ENCODE peak calls at places on chromosomes 13 and 19, in nine cellular contexts. One of them, this sample, is unnamed.
A peak's percentile ranks its signal among the peaks of the same experiment; 100 is the strongest.

GRCh38 chr19:42053037-42053935 is 16.7 kb downstream of the GRIK5 start:
- DNase-seq in lower leg skin: no peak
- DNase-seq in AG10803: no peak
- DNase-seq in fibroblast of pulmonary artery: no peak
- DNase-seq in Peyer's patch: no peak
- DNase-seq in psoas muscle: peak; percentile 38
- DNase-seq in heart left ventricle: no peak
- DNase-seq in RWPE1: peak; percentile 33
- DNase-seq in progenitor cell of endocrine pancreas: no peak
- DNase-seq in this sample: no peak

GRCh38 chr19:45952691-45953505 is 20.8 kb downstream of the NOVA2 start:
- DNase-seq in AG10803: peak; percentile 43
- DNase-seq in lower leg skin: no peak
- DNase-seq in fibroblast of pulmonary artery: peak; percentile 72
- DNase-seq in heart left ventricle: peak; percentile 42
- DNase-seq in psoas muscle: peak; percentile 65
- DNase-seq in progenitor cell of endocrine pancreas: peak; percentile 70
- DNase-seq in RWPE1: peak; percentile 71
- DNase-seq in Peyer's patch: no peak
- DNase-seq in this sample: peak; percentile 74

GRCh38 chr19:15369594-15369891 is 10.0 kb downstream of the AKAP8 start:
- DNase-seq in psoas muscle: peak; percentile 39
- DNase-seq in Peyer's patch: no peak
- DNase-seq in RWPE1: no peak
- DNase-seq in fibroblast of pulmonary artery: no peak
- DNase-seq in lower leg skin: no peak
- DNase-seq in progenitor cell of endocrine pancreas: no peak
- DNase-seq in heart left ventricle: no peak
- DNase-seq in AG10803: no peak
- DNase-seq in this sample: no peak

GRCh38 chr19:39409886-39410619 is 2.4 kb upstream of the PLEKHG2 start:
- DNase-seq in heart left ventricle: peak; percentile 86
- DNase-seq in RWPE1: no peak
- DNase-seq in psoas muscle: peak; percentile 95
- DNase-seq in fibroblast of pulmonary artery: peak; percentile 83
- DNase-seq in Peyer's patch: peak; percentile 86
- DNase-seq in AG10803: peak; percentile 67
- DNase-seq in lower leg skin: peak; percentile 95
- DNase-seq in progenitor cell of endocrine pancreas: no peak
- DNase-seq in this sample: peak; percentile 87

GRCh38 chr13:92265408-92265807 is 867.0 kb downstream of the GPC5 start:
- DNase-seq in lower leg skin: no peak
- DNase-seq in AG10803: no peak
- DNase-seq in psoas muscle: no peak
- DNase-seq in Peyer's patch: no peak
- DNase-seq in heart left ventricle: no peak
- DNase-seq in fibroblast of pulmonary artery: peak; percentile 70
- DNase-seq in progenitor cell of endocrine pancreas: no peak
- DNase-seq in RWPE1: no peak
- DNase-seq in this sample: no peak

GRCh38 chr19:38698225-38699026 is 45.8 kb downstream of the CAPN12 start:
- DNase-seq in lower leg skin: no peak
- DNase-seq in RWPE1: no peak
- DNase-seq in fibroblast of pulmonary artery: no peak
- DNase-seq in Peyer's patch: no peak
- DNase-seq in progenitor cell of endocrine pancreas: no peak
- DNase-seq in psoas muscle: no peak
- DNase-seq in AG10803: no peak
- DNase-seq in heart left ventricle: no peak
- DNase-seq in this sample: no peak

GRCh38 chr19:29831041-29831548 is 19.3 kb downstream of the CCNE1 start:
- DNase-seq in heart left ventricle: no peak
- DNase-seq in RWPE1: no peak
- DNase-seq in psoas muscle: peak; percentile 39
- DNase-seq in fibroblast of pulmonary artery: no peak
- DNase-seq in progenitor cell of endocrine pancreas: no peak
- DNase-seq in Peyer's patch: no peak
- DNase-seq in lower leg skin: no peak
- DNase-seq in AG10803: no peak
- DNase-seq in this sample: peak; percentile 71

GRCh38 chr19:48887861-48888612 is 10.5 kb downstream of the TULP2 start:
- DNase-seq in lower leg skin: no peak
- DNase-seq in Peyer's patch: no peak
- DNase-seq in AG10803: no peak
- DNase-seq in progenitor cell of endocrine pancreas: no peak
- DNase-seq in fibroblast of pulmonary artery: no peak
- DNase-seq in psoas muscle: no peak
- DNase-seq in RWPE1: no peak
- DNase-seq in heart left ventricle: no peak
- DNase-seq in this sample: no peak

GRCh38 chr19:6424190-6424938 is at the start of gene KHSRP:
- DNase-seq in lower leg skin: no peak
- DNase-seq in RWPE1: peak; percentile 37
- DNase-seq in fibroblast of pulmonary artery: no peak
- DNase-seq in heart left ventricle: no peak
- DNase-seq in AG10803: no peak
- DNase-seq in Peyer's patch: no peak
- DNase-seq in psoas muscle: peak; percentile 65
- DNase-seq in progenitor cell of endocrine pancreas: no peak
- DNase-seq in this sample: peak; percentile 46

GRCh38 chr19:41882568-41883462 is at the start of gene ARHGEF1:
- DNase-seq in heart left ventricle: peak; percentile 80
- DNase-seq in AG10803: peak; percentile 27
- DNase-seq in Peyer's patch: peak; percentile 71
- DNase-seq in progenitor cell of endocrine pancreas: no peak
- DNase-seq in lower leg skin: peak; percentile 93
- DNase-seq in psoas muscle: peak; percentile 79
- DNase-seq in fibroblast of pulmonary artery: no peak
- DNase-seq in RWPE1: peak; percentile 65
- DNase-seq in this sample: peak; percentile 77

GRCh38 chr19:15225797-15226196 is 6.5 kb downstream of the EPHX3 start:
- DNase-seq in RWPE1: no peak
- DNase-seq in lower leg skin: no peak
- DNase-seq in psoas muscle: no peak
- DNase-seq in AG10803: no peak
- DNase-seq in heart left ventricle: peak; percentile 56
- DNase-seq in fibroblast of pulmonary artery: no peak
- DNase-seq in progenitor cell of endocrine pancreas: no peak
- DNase-seq in Peyer's patch: no peak
- DNase-seq in this sample: no peak

GRCh38 chr19:41888926-41889325 is 5.9 kb downstream of the ARHGEF1 start:
- DNase-seq in AG10803: no peak
- DNase-seq in RWPE1: no peak
- DNase-seq in Peyer's patch: no peak
- DNase-seq in progenitor cell of endocrine pancreas: no peak
- DNase-seq in lower leg skin: no peak
- DNase-seq in fibroblast of pulmonary artery: no peak
- DNase-seq in heart left ventricle: no peak
- DNase-seq in psoas muscle: no peak
- DNase-seq in this sample: no peak

GRCh38 chr19:43901395-43902390 is 33.4 kb downstream of the ZNF45 start:
- DNase-seq in lower leg skin: peak; percentile 92
- DNase-seq in heart left ventricle: peak; percentile 88
- DNase-seq in AG10803: peak; percentile 86
- DNase-seq in fibroblast of pulmonary artery: peak; percentile 93
- DNase-seq in RWPE1: peak; percentile 61
- DNase-seq in Peyer's patch: peak; percentile 74
- DNase-seq in psoas muscle: peak; percentile 83
- DNase-seq in progenitor cell of endocrine pancreas: peak; percentile 65
- DNase-seq in this sample: peak; percentile 87

GRCh38 chr19:21604941-21605548 is 99.6 kb downstream of the ZNF429 start:
- DNase-seq in Peyer's patch: no peak
- DNase-seq in psoas muscle: peak; percentile 56
- DNase-seq in lower leg skin: no peak
- DNase-seq in RWPE1: peak; percentile 30
- DNase-seq in fibroblast of pulmonary artery: no peak
- DNase-seq in AG10803: no peak
- DNase-seq in progenitor cell of endocrine pancreas: no peak
- DNase-seq in heart left ventricle: peak; percentile 42
- DNase-seq in this sample: no peak

GRCh38 chr19:2983351-2984195 is 6.2 kb downstream of the TLE6 start:
- DNase-seq in AG10803: peak; percentile 96
- DNase-seq in Peyer's patch: no peak
- DNase-seq in heart left ventricle: peak; percentile 67
- DNase-seq in RWPE1: peak; percentile 71
- DNase-seq in psoas muscle: peak; percentile 84
- DNase-seq in fibroblast of pulmonary artery: peak; percentile 77
- DNase-seq in lower leg skin: peak; percentile 94
- DNase-seq in progenitor cell of endocrine pancreas: peak; percentile 40
- DNase-seq in this sample: no peak

GRCh38 chr19:35736913-35737886 is 5.1 kb downstream of the IGFLR1 start:
- DNase-seq in lower leg skin: no peak
- DNase-seq in psoas muscle: no peak
- DNase-seq in fibroblast of pulmonary artery: no peak
- DNase-seq in Peyer's patch: no peak
- DNase-seq in progenitor cell of endocrine pancreas: no peak
- DNase-seq in RWPE1: no peak
- DNase-seq in heart left ventricle: no peak
- DNase-seq in AG10803: no peak
- DNase-seq in this sample: no peak
- TF ChIP-seq CTCF in lower leg skin: no peak
- TF ChIP-seq CTCF in psoas muscle: no peak
- TF ChIP-seq CTCF in fibroblast of pulmonary artery: no peak
- TF ChIP-seq CTCF in Peyer's patch: peak; percentile 32
- TF ChIP-seq CTCF in progenitor cell of endocrine pancreas: peak; percentile 21
- TF ChIP-seq CTCF in RWPE1: peak; percentile 13
- TF ChIP-seq CTCF in heart left ventricle: no peak
- TF ChIP-seq CTCF in AG10803: no peak
- TF ChIP-seq CTCF in this sample: peak; percentile 22

GRCh38 chr19:736125-736524 is 14.8 kb upstream of the MISP start:
- DNase-seq in lower leg skin: no peak
- DNase-seq in RWPE1: no peak
- DNase-seq in fibroblast of pulmonary artery: no peak
- DNase-seq in heart left ventricle: no peak
- DNase-seq in progenitor cell of endocrine pancreas: no peak
- DNase-seq in psoas muscle: no peak
- DNase-seq in AG10803: no peak
- DNase-seq in Peyer's patch: no peak
- DNase-seq in this sample: no peak

GRCh38 chr19:738509-739128 is 12.3 kb upstream of the MISP start:
- DNase-seq in AG10803: no peak
- DNase-seq in heart left ventricle: no peak
- DNase-seq in RWPE1: no peak
- DNase-seq in Peyer's patch: peak; percentile 92
- DNase-seq in fibroblast of pulmonary artery: no peak
- DNase-seq in progenitor cell of endocrine pancreas: no peak
- DNase-seq in lower leg skin: no peak
- DNase-seq in psoas muscle: no peak
- DNase-seq in this sample: no peak

GRCh38 chr19:739998-740715 is 10.8 kb upstream of the MISP start:
- DNase-seq in progenitor cell of endocrine pancreas: no peak
- DNase-seq in Peyer's patch: peak; percentile 83
- DNase-seq in AG10803: no peak
- DNase-seq in RWPE1: no peak
- DNase-seq in heart left ventricle: no peak
- DNase-seq in fibroblast of pulmonary artery: no peak
- DNase-seq in psoas muscle: peak; percentile 44
- DNase-seq in lower leg skin: no peak
- DNase-seq in this sample: no peak

GRCh38 chr19:734716-735115 is 16.2 kb upstream of the MISP start:
- DNase-seq in lower leg skin: no peak
- DNase-seq in progenitor cell of endocrine pancreas: no peak
- DNase-seq in heart left ventricle: no peak
- DNase-seq in psoas muscle: no peak
- DNase-seq in AG10803: no peak
- DNase-seq in RWPE1: no peak
- DNase-seq in fibroblast of pulmonary artery: no peak
- DNase-seq in Peyer's patch: no peak
- DNase-seq in this sample: no peak

GRCh38 chr19:737591-738093 is 13.3 kb upstream of the MISP start:
- DNase-seq in AG10803: peak; percentile 9
- DNase-seq in Peyer's patch: peak; percentile 79
- DNase-seq in heart left ventricle: no peak
- DNase-seq in fibroblast of pulmonary artery: peak; percentile 46
- DNase-seq in RWPE1: no peak
- DNase-seq in lower leg skin: no peak
- DNase-seq in progenitor cell of endocrine pancreas: peak; percentile 49
- DNase-seq in psoas muscle: no peak
- DNase-seq in this sample: peak; percentile 42
- TF ChIP-seq CTCF in AG10803: peak; percentile 61
- TF ChIP-seq CTCF in Peyer's patch: peak; percentile 72
- TF ChIP-seq CTCF in heart left ventricle: peak; percentile 53
- TF ChIP-seq CTCF in fibroblast of pulmonary artery: peak; percentile 58
- TF ChIP-seq CTCF in RWPE1: peak; percentile 66
- TF ChIP-seq CTCF in lower leg skin: no peak
- TF ChIP-seq CTCF in progenitor cell of endocrine pancreas: peak; percentile 54
- TF ChIP-seq CTCF in psoas muscle: peak; percentile 43
- TF ChIP-seq CTCF in this sample: peak; percentile 71

GRCh38 chr19:11458236-11458900 is 22.5 kb downstream of the ELAVL3 start:
- DNase-seq in progenitor cell of endocrine pancreas: no peak
- DNase-seq in Peyer's patch: no peak
- DNase-seq in fibroblast of pulmonary artery: no peak
- DNase-seq in AG10803: no peak
- DNase-seq in lower leg skin: no peak
- DNase-seq in RWPE1: no peak
- DNase-seq in heart left ventricle: no peak
- DNase-seq in psoas muscle: no peak
- DNase-seq in this sample: no peak

GRCh38 chr19:11457115-11457514 is 21.7 kb downstream of the PRKCSH start:
- DNase-seq in psoas muscle: no peak
- DNase-seq in fibroblast of pulmonary artery: no peak
- DNase-seq in Peyer's patch: no peak
- DNase-seq in heart left ventricle: no peak
- DNase-seq in AG10803: no peak
- DNase-seq in RWPE1: no peak
- DNase-seq in lower leg skin: no peak
- DNase-seq in progenitor cell of endocrine pancreas: no peak
- DNase-seq in this sample: no peak

GRCh38 chr19:11457831-11458230 is 22.4 kb downstream of the PRKCSH start:
- DNase-seq in psoas muscle: no peak
- DNase-seq in AG10803: no peak
- DNase-seq in lower leg skin: no peak
- DNase-seq in Peyer's patch: no peak
- DNase-seq in fibroblast of pulmonary artery: no peak
- DNase-seq in RWPE1: no peak
- DNase-seq in heart left ventricle: no peak
- DNase-seq in progenitor cell of endocrine pancreas: no peak
- DNase-seq in this sample: no peak

GRCh38 chr19:11461453-11461852 is 19.4 kb downstream of the ELAVL3 start:
- DNase-seq in fibroblast of pulmonary artery: no peak
- DNase-seq in progenitor cell of endocrine pancreas: no peak
- DNase-seq in RWPE1: no peak
- DNase-seq in lower leg skin: no peak
- DNase-seq in heart left ventricle: no peak
- DNase-seq in AG10803: no peak
- DNase-seq in psoas muscle: no peak
- DNase-seq in Peyer's patch: no peak
- DNase-seq in this sample: no peak

GRCh38 chr19:11460207-11460606 is 20.6 kb downstream of the ELAVL3 start:
- DNase-seq in RWPE1: no peak
- DNase-seq in psoas muscle: no peak
- DNase-seq in fibroblast of pulmonary artery: no peak
- DNase-seq in heart left ventricle: no peak
- DNase-seq in progenitor cell of endocrine pancreas: no peak
- DNase-seq in AG10803: no peak
- DNase-seq in Peyer's patch: no peak
- DNase-seq in lower leg skin: no peak
- DNase-seq in this sample: no peak
- TF ChIP-seq CTCF in RWPE1: peak; percentile 15
- TF ChIP-seq CTCF in psoas muscle: no peak
- TF ChIP-seq CTCF in fibroblast of pulmonary artery: peak; percentile 13
- TF ChIP-seq CTCF in heart left ventricle: peak; percentile 14
- TF ChIP-seq CTCF in progenitor cell of endocrine pancreas: peak; percentile 29
- TF ChIP-seq CTCF in AG10803: no peak
- TF ChIP-seq CTCF in Peyer's patch: no peak
- TF ChIP-seq CTCF in lower leg skin: no peak
- TF ChIP-seq CTCF in this sample: peak; percentile 45

GRCh38 chr13:33351324-33351723 is 65.8 kb upstream of the STARD13 start:
- DNase-seq in heart left ventricle: no peak
- DNase-seq in lower leg skin: no peak
- DNase-seq in progenitor cell of endocrine pancreas: no peak
- DNase-seq in Peyer's patch: no peak
- DNase-seq in RWPE1: no peak
- DNase-seq in psoas muscle: no peak
- DNase-seq in AG10803: peak; percentile 57
- DNase-seq in fibroblast of pulmonary artery: peak; percentile 77
- DNase-seq in this sample: peak; percentile 17
- TF ChIP-seq CTCF in heart left ventricle: peak; percentile 35
- TF ChIP-seq CTCF in lower leg skin: no peak
- TF ChIP-seq CTCF in progenitor cell of endocrine pancreas: no peak
- TF ChIP-seq CTCF in Peyer's patch: peak; percentile 18
- TF ChIP-seq CTCF in RWPE1: no peak
- TF ChIP-seq CTCF in psoas muscle: no peak
- TF ChIP-seq CTCF in AG10803: peak; percentile 29
- TF ChIP-seq CTCF in fibroblast of pulmonary artery: peak; percentile 33
- TF ChIP-seq CTCF in this sample: no peak

This sample was measured in GM12865.